ENCODE peak calls at places on chromosomes 5 and 9, in eight cellular contexts. T, E, W, U, P, Q, A and K are unnamed samples.

GRCh38 chr5:72562717-72563116 is 55.5 kb upstream of the ZNF366 start:
- DNase-seq in T (no peak), P (no peak), Q (no peak), E (no peak), W (no peak), A (no peak), U (no peak), K (no peak)

GRCh38 chr5:159469496-159470370 is 139.4 kb upstream of the IL12B start:
- DNase-seq in A (no peak), U (no peak), W (no peak), Q (no peak), T (no peak), E (no peak), P (no peak), K (peak)

GRCh38 chr9:95494416-95495371 is 22.1 kb downstream of the PTCH1 start:
- DNase-seq in A (peak), P (no peak), E (no peak), W (peak), Q (no peak), T (peak), U (no peak), K (peak)

GRCh38 chr5:144013816-144014215 is 156.6 kb downstream of the YIPF5 start:
- DNase-seq in E (no peak), T (no peak), W (no peak), U (no peak), P (no peak), Q (no peak), A (no peak), K (no peak)

GRCh38 chr9:98521141-98521540 is 187.6 kb downstream of the GABBR2 start:
- DNase-seq in Q (peak), U (peak), W (no peak), E (peak), T (no peak), P (peak), A (no peak), K (no peak)

GRCh38 chr9:113587471-113588031 is 124.0 kb downstream of the RGS3 start:
- DNase-seq in T (no peak), P (no peak), W (peak), U (no peak), Q (no peak), A (no peak), E (no peak), K (no peak)

GRCh38 chr5:81909677-81910076 is 62.1 kb upstream of the ATG10 start:
- DNase-seq in U (no peak), T (no peak), W (no peak), P (no peak), A (peak), E (no peak), Q (no peak), K (peak)

GRCh38 chr5:140351609-140352334 is 5.4 kb upstream of the HBEGF start:
- DNase-seq in U (peak), T (peak), E (peak), A (peak), Q (no peak), P (peak), W (peak), K (peak)

GRCh38 chr5:164326219-164326618 is 820.8 kb downstream of the MAT2B start:
- DNase-seq in E (no peak), P (no peak), U (no peak), Q (no peak), A (no peak), T (no peak), W (no peak), K (no peak)

GRCh38 chr5:456351-457194 is 13.6 kb downstream of the EXOC3 start:
- DNase-seq in T (no peak), E (no peak), Q (no peak), W (peak), A (no peak), P (no peak), U (no peak), K (no peak)

GRCh38 chr9:130309689-130310455 is 44.3 kb downstream of the HMCN2 start:
- DNase-seq in E (no peak), U (no peak), Q (no peak), A (no peak), T (no peak), P (no peak), W (no peak), K (no peak)

GRCh38 chr5:160506006-160507004 is 84.7 kb downstream of the PTTG1 start:
- DNase-seq in Q (peak), P (peak), U (no peak), E (peak), T (peak), A (peak), W (peak), K (peak)

GRCh38 chr9:4741365-4742031 is 496 bp upstream of the AK3 start:
- DNase-seq in Q (peak), T (no peak), U (peak), A (peak), P (peak), E (peak), W (peak), K (no peak)